ENCODE peak calls at places on chromosomes 16 and 17, in five cellular contexts. One of them, this sample, is unnamed.
A peak's percentile ranks its signal among the peaks of the same experiment; 100 is the strongest.

GRCh38 chr16:68350951-68351350 is 40.1 kb downstream of the PRMT7 start:
- DNase-seq in cardiac muscle cell: no peak
- DNase-seq in prostate gland: no peak
- DNase-seq in sigmoid colon: no peak
- DNase-seq in CD4-positive, alpha-beta T cell: no peak
- DNase-seq in this sample: no peak

GRCh38 chr17:62994931-62995330 is 28.9 kb downstream of the TANC2 start:
- DNase-seq in prostate gland: no peak
- DNase-seq in cardiac muscle cell: peak; percentile 49
- DNase-seq in sigmoid colon: no peak
- DNase-seq in CD4-positive, alpha-beta T cell: no peak
- DNase-seq in this sample: no peak

GRCh38 chr16:11256657-11257130 is 690 bp upstream of the SOCS1 start:
- DNase-seq in prostate gland: peak; percentile 29
- DNase-seq in cardiac muscle cell: peak; percentile 72
- DNase-seq in sigmoid colon: peak; percentile 82
- DNase-seq in CD4-positive, alpha-beta T cell: no peak
- DNase-seq in this sample: peak; percentile 57

GRCh38 chr17:61338000-61338864 is 61.4 kb upstream of the TBX2 start:
- DNase-seq in sigmoid colon: no peak
- DNase-seq in CD4-positive, alpha-beta T cell: no peak
- DNase-seq in prostate gland: no peak
- DNase-seq in cardiac muscle cell: peak; percentile 77
- DNase-seq in this sample: no peak

GRCh38 chr17:28788100-28788499 is 44.3 kb downstream of the TRAF4 start:
- DNase-seq in cardiac muscle cell: no peak
- DNase-seq in prostate gland: no peak
- DNase-seq in sigmoid colon: no peak
- DNase-seq in CD4-positive, alpha-beta T cell: no peak
- DNase-seq in this sample: no peak

GRCh38 chr17:13337864-13338371 is 263.8 kb downstream of the HS3ST3A1 start:
- DNase-seq in prostate gland: peak; percentile 6
- DNase-seq in sigmoid colon: no peak
- DNase-seq in CD4-positive, alpha-beta T cell: no peak
- DNase-seq in cardiac muscle cell: peak; percentile 81
- DNase-seq in this sample: no peak

GRCh38 chr16:78256686-78257375 is 157.4 kb downstream of the WWOX start:
- DNase-seq in cardiac muscle cell: no peak
- DNase-seq in CD4-positive, alpha-beta T cell: no peak
- DNase-seq in prostate gland: no peak
- DNase-seq in sigmoid colon: no peak
- DNase-seq in this sample: no peak

GRCh38 chr16:12065866-12066545 is 89.5 kb downstream of the SNX29 start:
- DNase-seq in cardiac muscle cell: no peak
- DNase-seq in sigmoid colon: no peak
- DNase-seq in CD4-positive, alpha-beta T cell: no peak
- DNase-seq in prostate gland: no peak
- DNase-seq in this sample: no peak

GRCh38 chr16:1169285-1170075 is 16.6 kb downstream of the CACNA1H start:
- DNase-seq in sigmoid colon: peak; percentile 92
- DNase-seq in prostate gland: no peak
- DNase-seq in cardiac muscle cell: no peak
- DNase-seq in CD4-positive, alpha-beta T cell: no peak
- DNase-seq in this sample: no peak

GRCh38 chr16:46790599-46791270 is 40.2 kb downstream of the C16orf87 start:
- DNase-seq in cardiac muscle cell: no peak
- DNase-seq in CD4-positive, alpha-beta T cell: no peak
- DNase-seq in prostate gland: no peak
- DNase-seq in sigmoid colon: no peak
- DNase-seq in this sample: no peak

GRCh38 chr17:79974786-79975497 is 60.7 kb downstream of the TBC1D16 start:
- DNase-seq in cardiac muscle cell: no peak
- DNase-seq in prostate gland: no peak
- DNase-seq in CD4-positive, alpha-beta T cell: no peak
- DNase-seq in sigmoid colon: peak; percentile 49
- DNase-seq in this sample: peak; percentile 78

GRCh38 chr16:62205459-62205858 is 169.2 kb upstream of the CDH8 start:
- DNase-seq in prostate gland: no peak
- DNase-seq in cardiac muscle cell: no peak
- DNase-seq in sigmoid colon: no peak
- DNase-seq in CD4-positive, alpha-beta T cell: no peak
- DNase-seq in this sample: no peak

GRCh38 chr16:1541293-1542165 is 8.1 kb downstream of the TMEM204 start:
- DNase-seq in sigmoid colon: no peak
- DNase-seq in prostate gland: no peak
- DNase-seq in cardiac muscle cell: no peak
- DNase-seq in CD4-positive, alpha-beta T cell: no peak
- DNase-seq in this sample: no peak

GRCh38 chr17:83192161-83192788 is 112.9 kb downstream of the METRNL start:
- DNase-seq in sigmoid colon: peak; percentile 79
- DNase-seq in prostate gland: no peak
- DNase-seq in CD4-positive, alpha-beta T cell: no peak
- DNase-seq in cardiac muscle cell: no peak
- DNase-seq in this sample: peak; percentile 50

GRCh38 chr16:69327585-69328310 is 2.6 kb downstream of the PDF start:
- DNase-seq in CD4-positive, alpha-beta T cell: no peak
- DNase-seq in prostate gland: no peak
- DNase-seq in cardiac muscle cell: no peak
- DNase-seq in sigmoid colon: peak; percentile 28
- DNase-seq in this sample: no peak

GRCh38 chr17:27519550-27519949 is 63.3 kb downstream of the KSR1 start:
- DNase-seq in cardiac muscle cell: no peak
- DNase-seq in prostate gland: no peak
- DNase-seq in sigmoid colon: no peak
- DNase-seq in CD4-positive, alpha-beta T cell: no peak
- DNase-seq in this sample: no peak

GRCh38 chr16:30794634-30795033 is 7.6 kb upstream of the ZNF629 start:
- DNase-seq in CD4-positive, alpha-beta T cell: no peak
- DNase-seq in cardiac muscle cell: no peak
- DNase-seq in prostate gland: no peak
- DNase-seq in sigmoid colon: no peak
- DNase-seq in this sample: no peak

GRCh38 chr16:30787613-30788378 is 791 bp upstream of the ZNF629 start:
- DNase-seq in prostate gland: no peak
- DNase-seq in sigmoid colon: no peak
- DNase-seq in cardiac muscle cell: no peak
- DNase-seq in CD4-positive, alpha-beta T cell: no peak
- DNase-seq in this sample: no peak

GRCh38 chr16:30797670-30798309 is 10.8 kb upstream of the ZNF629 start:
- DNase-seq in CD4-positive, alpha-beta T cell: no peak
- DNase-seq in sigmoid colon: no peak
- DNase-seq in prostate gland: no peak
- DNase-seq in cardiac muscle cell: no peak
- DNase-seq in this sample: no peak

DNA sequence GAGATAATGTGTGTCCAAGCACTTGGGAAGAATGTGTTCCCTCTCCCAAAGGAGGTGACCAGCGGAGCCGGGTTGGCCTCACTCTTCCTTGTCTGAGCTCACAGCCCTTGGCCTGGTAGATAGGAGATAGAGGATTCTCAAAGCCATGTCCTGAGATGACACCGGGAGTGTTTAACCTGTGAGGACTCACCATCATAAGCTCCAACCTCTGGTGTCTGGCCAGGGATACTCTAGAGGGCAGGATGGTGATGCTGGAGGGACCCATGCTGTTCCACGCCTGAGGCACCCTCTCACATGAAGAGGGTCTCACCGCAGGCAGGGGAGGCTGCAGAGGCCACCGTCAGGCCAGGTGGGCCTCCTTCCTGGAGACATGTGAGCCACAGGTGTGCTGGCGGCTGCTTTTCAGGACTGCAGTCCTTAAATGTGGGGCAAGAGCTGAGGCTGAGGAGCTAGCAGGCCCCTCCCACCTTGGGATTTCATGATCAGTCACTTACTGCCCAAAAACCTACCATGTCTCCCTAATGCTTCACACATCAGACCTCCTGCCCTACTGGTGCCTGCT is 6.6 kb upstream of the ZNF629 start:
- DNase-seq in sigmoid colon: no peak
- DNase-seq in CD4-positive, alpha-beta T cell: no peak
- DNase-seq in cardiac muscle cell: no peak
- DNase-seq in prostate gland: no peak
- DNase-seq in this sample: no peak
- TF ChIP-seq CTCF in sigmoid colon: no peak
- TF ChIP-seq CTCF in CD4-positive, alpha-beta T cell: no peak
- TF ChIP-seq CTCF in cardiac muscle cell: no peak
- TF ChIP-seq CTCF in prostate gland: no peak
- TF ChIP-seq CTCF in this sample: no peak

DNA sequence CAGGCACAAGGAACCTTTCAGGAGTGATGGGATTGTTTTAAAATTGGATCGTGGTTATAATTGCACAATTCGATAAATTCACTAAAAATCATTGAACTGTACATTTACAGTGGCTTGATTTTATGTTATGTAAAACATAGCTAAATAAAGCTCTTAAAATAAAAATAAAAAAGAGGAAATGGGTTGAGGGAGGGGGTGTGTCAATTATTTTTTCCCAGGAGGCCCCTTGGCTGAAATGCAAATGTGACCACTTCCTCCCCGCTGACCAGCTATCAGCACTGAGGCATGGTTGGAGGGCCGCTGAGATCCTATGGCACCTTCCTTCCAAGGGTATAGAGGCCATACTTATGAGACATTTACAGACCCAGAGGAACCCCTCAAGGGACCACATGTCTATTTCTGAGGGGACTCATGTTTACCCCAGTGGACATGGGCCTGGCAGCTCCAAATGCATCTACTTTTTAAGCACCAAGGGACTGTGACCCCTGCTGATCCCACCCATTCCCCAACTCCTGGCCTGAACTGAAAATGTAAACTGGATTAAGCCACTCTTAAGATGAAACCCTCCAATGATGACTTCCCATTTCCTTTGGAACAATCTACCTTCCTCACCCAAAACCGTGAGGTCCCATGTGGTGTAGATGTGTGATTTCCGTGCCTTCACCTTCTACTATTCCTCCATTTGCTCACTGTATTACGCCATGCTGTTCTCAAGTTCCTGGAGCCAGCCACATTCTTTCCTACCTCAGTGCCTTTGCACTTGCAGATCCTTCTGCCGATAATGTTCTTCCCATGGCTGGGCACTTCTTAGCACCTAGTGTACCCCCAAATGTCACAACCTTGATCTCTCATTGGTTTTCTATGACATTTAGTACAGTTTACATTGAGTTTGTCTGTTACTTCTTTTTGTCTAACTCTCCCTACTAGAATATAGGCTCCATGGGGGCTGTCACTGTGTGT is 2.8 kb upstream of the IL21R start:
- DNase-seq in cardiac muscle cell: no peak
- DNase-seq in sigmoid colon: no peak
- DNase-seq in prostate gland: no peak
- DNase-seq in CD4-positive, alpha-beta T cell: no peak
- DNase-seq in this sample: no peak
- H3K27ac ChIP-seq in cardiac muscle cell: no peak overlapping the region
- H3K27ac ChIP-seq in sigmoid colon: no peak overlapping the region
- H3K27ac ChIP-seq in prostate gland: no peak overlapping the region
- H3K27ac ChIP-seq in CD4-positive, alpha-beta T cell: no peak overlapping the region
- H3K27ac ChIP-seq in this sample: no peak overlapping the region

DNA sequence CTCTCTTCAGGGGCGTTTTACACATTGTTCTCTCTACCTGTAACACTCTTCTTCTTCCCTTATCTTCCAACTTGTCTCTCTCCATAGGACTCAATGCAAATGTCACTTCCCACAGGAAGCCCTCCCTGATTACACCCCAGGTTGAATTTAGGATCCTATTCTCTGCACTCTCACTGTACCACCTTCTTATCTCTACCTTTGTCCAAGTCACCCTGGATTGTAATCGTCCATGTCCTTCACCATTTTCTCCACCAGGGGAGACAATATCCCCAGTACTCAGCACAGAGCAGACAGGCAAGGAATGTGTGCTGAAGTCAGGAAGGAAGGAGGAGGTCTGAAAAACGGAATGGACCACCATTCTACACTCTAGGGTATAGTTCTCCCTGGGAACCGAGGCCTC is 14.1 kb downstream of the C16orf82 start:
- DNase-seq in prostate gland: no peak
- DNase-seq in cardiac muscle cell: peak; percentile 11
- DNase-seq in CD4-positive, alpha-beta T cell: no peak
- DNase-seq in sigmoid colon: no peak
- DNase-seq in this sample: no peak
- TF ChIP-seq CTCF in prostate gland: no peak
- TF ChIP-seq CTCF in cardiac muscle cell: peak; percentile 39
- TF ChIP-seq CTCF in CD4-positive, alpha-beta T cell: peak; percentile 39
- TF ChIP-seq CTCF in sigmoid colon: no peak
- TF ChIP-seq CTCF in this sample: no peak

GRCh38 chr16:83669456-83669855 is 138.3 kb upstream of the HSBP1 start:
- DNase-seq in cardiac muscle cell: no peak
- DNase-seq in CD4-positive, alpha-beta T cell: no peak
- DNase-seq in sigmoid colon: no peak
- DNase-seq in prostate gland: no peak
- DNase-seq in this sample: no peak
- H3K27ac ChIP-seq in cardiac muscle cell: no peak overlapping the region
- H3K27ac ChIP-seq in CD4-positive, alpha-beta T cell: no peak overlapping the region
- H3K27ac ChIP-seq in sigmoid colon: no peak overlapping the region
- H3K27ac ChIP-seq in prostate gland: no peak overlapping the region
- H3K27ac ChIP-seq in this sample: no peak overlapping the region

GRCh38 chr17:7997186-7997585 is 5.2 kb upstream of the GUCY2D start:
- DNase-seq in cardiac muscle cell: peak; percentile 60
- DNase-seq in sigmoid colon: peak; percentile 64
- DNase-seq in prostate gland: no peak
- DNase-seq in CD4-positive, alpha-beta T cell: no peak
- DNase-seq in this sample: no peak
- TF ChIP-seq CTCF in cardiac muscle cell: peak; percentile 54
- TF ChIP-seq CTCF in sigmoid colon: peak; percentile 24
- TF ChIP-seq CTCF in prostate gland: peak; percentile 41
- TF ChIP-seq CTCF in CD4-positive, alpha-beta T cell: peak; percentile 40
- TF ChIP-seq CTCF in this sample: no peak

GRCh38 chr17:39675390-39676082 is 7.3 kb downstream of the PNMT start:
- DNase-seq in cardiac muscle cell: no peak
- DNase-seq in CD4-positive, alpha-beta T cell: no peak
- DNase-seq in sigmoid colon: no peak
- DNase-seq in prostate gland: no peak
- DNase-seq in this sample: no peak
- H3K27ac ChIP-seq in cardiac muscle cell: peak overlapping the region; percentile 98
- H3K27ac ChIP-seq in CD4-positive, alpha-beta T cell: peak overlapping the region; percentile 44
- H3K27ac ChIP-seq in sigmoid colon: no peak overlapping the region
- H3K27ac ChIP-seq in prostate gland: peak overlapping the region; percentile 62
- H3K27ac ChIP-seq in this sample: peak overlapping the region; percentile 50

GRCh38 chr17:77728022-77728671 is 230.4 kb upstream of the TNRC6C start:
- DNase-seq in sigmoid colon: no peak
- DNase-seq in CD4-positive, alpha-beta T cell: no peak
- DNase-seq in cardiac muscle cell: peak; percentile 14
- DNase-seq in prostate gland: no peak
- DNase-seq in this sample: no peak
- TF ChIP-seq CTCF in sigmoid colon: no peak
- TF ChIP-seq CTCF in CD4-positive, alpha-beta T cell: no peak
- TF ChIP-seq CTCF in cardiac muscle cell: peak; percentile 4
- TF ChIP-seq CTCF in prostate gland: peak; percentile 29
- TF ChIP-seq CTCF in this sample: no peak